ENCODE peak calls at places on chromosomes 13 and 19, in nine cellular contexts. Z, R, O, S, Y, M, V, C and J are unnamed samples.

GRCh38 chr19:6475321-6476108 is 6.1 kb downstream of the DENND1C start:
- DNase-seq in Y (no peak), O (no peak), V (peak; percentile 50), M (no peak), Z (no peak), R (no peak), C (peak; percentile 24), S (no peak), J (no peak)

GRCh38 chr19:29603308-29603707 is 2.8 kb upstream of the POP4 start:
- DNase-seq in Z (no peak), R (no peak), C (no peak), V (no peak), O (no peak), Y (no peak), M (no peak), S (no peak), J (no peak)

GRCh38 chr13:97932006-97932405 is 21.5 kb upstream of the IPO5 start:
- DNase-seq in S (no peak), Z (no peak), C (no peak), R (no peak), M (no peak), O (no peak), V (no peak), Y (no peak), J (no peak)

GRCh38 chr19:35108730-35109129 is 6.9 kb upstream of the FXYD3 start:
- DNase-seq in V (no peak), C (no peak), R (no peak), Z (no peak), M (no peak), Y (no peak), S (no peak), O (no peak), J (no peak)

GRCh38 chr13:46866150-46866549 is 30.7 kb downstream of the HTR2A start:
- DNase-seq in M (peak; percentile 74), S (no peak), Z (no peak), O (peak; percentile 80), Y (peak; percentile 11), R (peak; percentile 37), V (peak; percentile 82), C (peak; percentile 15), J (peak; percentile 57)

GRCh38 chr13:29294869-29295268 is 300.6 kb downstream of the SLC7A1 start:
- DNase-seq in S (no peak), Y (no peak), R (no peak), Z (no peak), V (no peak), C (no peak), M (no peak), O (no peak), J (no peak)

GRCh38 chr19:31337007-31337914 is 12.0 kb downstream of the TSHZ3 start:
- DNase-seq in Y (no peak), C (no peak), Z (no peak), V (no peak), M (no peak), O (peak; percentile 34), S (no peak), R (no peak), J (no peak)

GRCh38 chr13:72652681-72653080 is 74.7 kb downstream of the MZT1 start:
- DNase-seq in C (no peak), V (no peak), M (peak; percentile 63), R (no peak), O (peak; percentile 2), Y (no peak), S (peak; percentile 42), Z (no peak), J (peak; percentile 53)

GRCh38 chr13:67228909-67229308 is 1.2 kb downstream of the PCDH9 start:
- DNase-seq in S (no peak), R (peak; percentile 50), C (no peak), Z (no peak), M (no peak), V (no peak), O (peak; percentile 31), Y (no peak), J (no peak)

GRCh38 chr19:49116544-49116943 is 2.4 kb downstream of the LIN7B start:
- DNase-seq in C (no peak), O (no peak), S (no peak), V (no peak), M (no peak), Y (no peak), Z (no peak), R (no peak), J (no peak)

GRCh38 chr19:55165952-55166529 is 372 bp downstream of the DNAAF3 start:
- DNase-seq in Y (no peak), S (peak; percentile 32), C (peak; percentile 64), M (peak; percentile 65), V (peak; percentile 90), R (peak; percentile 47), Z (peak; percentile 70), O (peak; percentile 77), J (peak; percentile 75)

GRCh38 chr13:45292176-45292575 is 48.8 kb downstream of the TPT1 start:
- DNase-seq in C (no peak), V (no peak), Y (no peak), O (no peak), M (peak; percentile 84), Z (no peak), S (no peak), R (no peak), J (peak; percentile 88)

GRCh38 chr13:102704238-102704750 is 9.4 kb upstream of the METTL21C start:
- DNase-seq in O (no peak), Y (no peak), M (peak; percentile 77), R (no peak), Z (no peak), V (no peak), C (no peak), S (no peak), J (peak; percentile 57)

GRCh38 chr13:44768233-44768632 is 192.1 kb upstream of the TSC22D1 start:
- DNase-seq in Z (no peak), M (peak; percentile 48), Y (no peak), O (peak; percentile 30), S (no peak), R (no peak), C (no peak), V (no peak), J (no peak)

GRCh38 chr13:39051157-39051556 is 12.9 kb downstream of the NHLRC3 start:
- DNase-seq in R (peak; percentile 77), O (peak; percentile 67), V (peak; percentile 43), Y (no peak), C (no peak), M (peak; percentile 41), Z (no peak), S (peak; percentile 36), J (peak; percentile 22)

GRCh38 chr13:43614063-43614462 is 172.7 kb downstream of the ENOX1 start:
- DNase-seq in C (no peak), O (no peak), V (no peak), Z (no peak), S (no peak), M (no peak), R (no peak), Y (no peak), J (no peak)

GRCh38 chr13:34611678-34612077 is 330.4 kb upstream of the NBEA start:
- DNase-seq in C (no peak), S (no peak), O (no peak), V (no peak), R (peak; percentile 78), M (no peak), Y (no peak), Z (no peak), J (no peak)

GRCh38 chr19:10565028-10565566 is 713 bp downstream of the KRI1 start:
- DNase-seq in C (peak; percentile 52), V (peak; percentile 67), O (peak; percentile 43), Y (no peak), M (no peak), S (no peak), R (peak; percentile 69), Z (peak; percentile 33), J (no peak)

GRCh38 chr19:2084993-2085720 is 11.0 kb downstream of the MOB3A start:
- DNase-seq in O (peak; percentile 33), M (peak; percentile 8), S (no peak), V (no peak), C (peak; percentile 65), R (peak; percentile 31), Z (peak; percentile 64), Y (no peak), J (peak; percentile 47)
- H3K4me3 ChIP-seq in O (no peak overlapping the region), M (no peak overlapping the region), S (no peak overlapping the region), V (no peak overlapping the region), C (no peak overlapping the region), R (no peak overlapping the region), Z (no peak overlapping the region), Y (no peak overlapping the region), J (no peak overlapping the region)

DNA sequence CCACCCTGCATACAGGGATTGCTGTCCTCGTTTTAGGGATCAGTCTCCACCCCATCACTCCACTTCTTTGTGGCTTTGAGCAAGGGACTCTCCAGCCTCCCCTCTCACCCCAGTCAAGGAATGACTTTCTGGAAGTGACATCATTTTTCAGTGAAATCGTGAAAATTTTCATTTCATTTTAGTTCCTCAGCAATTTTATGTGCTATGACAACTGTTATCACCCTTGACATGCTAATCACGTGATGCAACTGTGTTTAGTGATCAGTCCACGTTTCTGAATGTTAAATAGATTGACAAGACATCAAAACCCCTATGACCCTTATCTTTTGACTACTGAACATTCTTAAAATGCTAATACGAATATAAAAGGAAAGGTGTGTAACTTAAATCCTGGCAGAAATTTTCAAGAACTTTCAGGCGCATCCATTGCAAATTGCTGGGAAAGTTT is 8.0 kb downstream of the C19orf81 start:
- DNase-seq in V (no peak), Y (no peak), R (no peak), M (no peak), S (no peak), Z (no peak), C (no peak), O (no peak), J (no peak)
- H3K4me3 ChIP-seq in V (no peak overlapping the region), Y (no peak overlapping the region), R (no peak overlapping the region), M (no peak overlapping the region), S (no peak overlapping the region), Z (no peak overlapping the region), C (no peak overlapping the region), O (no peak overlapping the region), J (no peak overlapping the region)

GRCh38 chr19:33797821-33798633 is 1.4 kb downstream of the KCTD15 start:
- DNase-seq in Z (peak; percentile 71), V (peak; percentile 55), C (peak; percentile 55), Y (no peak), S (no peak), R (peak; percentile 71), M (no peak), O (peak; percentile 66), J (peak; percentile 19)
- H3K4me3 ChIP-seq in Z (peak overlapping the region; percentile 82), V (peak overlapping the region; percentile 93), C (peak overlapping the region; percentile 74), Y (peak overlapping the region; percentile 97), S (peak overlapping the region; percentile 65), R (peak overlapping the region; percentile 72), M (peak overlapping the region; percentile 76), O (peak overlapping the region; percentile 68), J (peak overlapping the region; percentile 76)

DNA sequence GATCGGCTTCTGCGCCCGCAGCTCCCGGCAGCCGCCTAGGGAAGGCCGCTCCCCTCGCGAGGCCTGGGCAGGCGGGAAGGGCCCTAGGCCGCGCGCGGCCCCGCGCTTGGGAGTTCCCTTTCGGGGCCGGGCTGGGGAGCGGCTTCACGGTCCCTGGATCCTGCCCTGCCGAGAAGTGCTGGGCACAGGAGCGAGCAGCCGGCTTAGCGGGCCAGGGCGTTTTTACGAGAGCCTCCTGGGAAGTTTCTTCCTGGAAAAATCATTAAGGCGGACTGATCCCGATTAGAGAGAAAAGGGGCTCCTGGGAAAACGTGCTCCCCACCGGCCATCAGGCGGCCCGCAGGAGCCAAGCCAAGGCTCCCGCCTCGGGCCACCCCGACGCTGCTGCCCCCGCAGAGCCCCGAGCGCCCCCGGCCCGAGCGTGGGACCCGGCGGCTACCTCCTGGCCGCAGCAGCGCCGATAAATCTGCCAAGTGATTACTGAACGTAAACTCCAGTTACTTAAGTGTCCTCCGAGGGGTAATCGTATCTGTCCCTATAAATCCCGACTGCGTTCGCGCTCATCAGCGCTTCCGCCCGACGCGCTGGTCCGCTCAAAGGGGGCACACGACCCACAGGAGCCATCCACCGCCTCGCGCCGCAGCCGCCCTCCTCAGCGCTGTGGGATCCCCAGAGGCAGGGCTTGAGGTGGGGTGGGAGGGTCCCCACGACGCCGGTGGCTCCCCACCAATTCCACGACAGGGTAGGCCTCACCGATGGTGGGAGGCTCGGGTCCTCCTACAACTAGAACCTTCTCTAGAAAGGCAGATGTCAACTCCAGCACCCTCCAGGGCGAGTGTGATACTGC is 2.8 kb downstream of the ZIC5 start:
- DNase-seq in R (peak; percentile 56), Y (no peak), S (no peak), V (no peak), Z (no peak), M (no peak), C (no peak), O (no peak), J (no peak)
- H3K4me3 ChIP-seq in R (peak overlapping the region; percentile 58), Y (peak overlapping the region; percentile 92), S (peak overlapping the region; percentile 71), V (no peak overlapping the region), Z (peak overlapping the region; percentile 25), M (no peak overlapping the region), C (peak overlapping the region; percentile 53), O (no peak overlapping the region), J (peak overlapping the region; percentile 16)